ENCODE peak calls at places on chromosomes 16 and 17, in eight cellular contexts. Y is dorsolateral prefrontal cortex, L is epithelial cell of esophagus, W is kidney, Z is Caco-2, G is transverse colon, K is fibroblast of the aortic adventitia, H is HCT116. V is an unnamed sample.

GRCh38 chr16:88783391-88784073 is 1.5 kb downstream of the PIEZO1 start:
- DNase-seq in H (no peak), L (no peak), Y (peak; percentile 66), G (no peak), Z (no peak), W (no peak), K (peak; percentile 30), V (no peak)

GRCh38 chr16:65781363-65781762 is 585.1 kb upstream of the CDH5 start:
- DNase-seq in L (no peak), Y (no peak), W (no peak), Z (no peak), G (no peak), K (peak; percentile 61), H (no peak), V (no peak)

GRCh38 chr17:41811549-41812175 is at the start of gene P3H4:
- DNase-seq in L (peak; percentile 86), K (peak; percentile 74), Z (peak; percentile 90), H (peak; percentile 44), Y (peak; percentile 73), W (peak; percentile 93), G (peak; percentile 87), V (no peak)

GRCh38 chr16:56792960-56793359 is 63.0 kb downstream of the NUP93 start:
- DNase-seq in Y (no peak), K (no peak), W (no peak), Z (no peak), G (no peak), H (no peak), L (no peak), V (no peak)

GRCh38 chr16:66300037-66300436 is 66.5 kb upstream of the CDH5 start:
- DNase-seq in G (no peak), K (no peak), L (no peak), Y (no peak), H (no peak), W (no peak), Z (no peak), V (no peak)

GRCh38 chr17:51029142-51029541 is 91.5 kb downstream of the SPAG9 start:
- DNase-seq in K (no peak), H (no peak), Y (no peak), L (no peak), W (no peak), G (no peak), Z (no peak), V (no peak)

GRCh38 chr17:35087731-35088646 is 24.5 kb upstream of the RFFL start:
- DNase-seq in W (peak; percentile 84), H (no peak), L (peak; percentile 52), Z (peak; percentile 64), Y (peak; percentile 64), K (peak; percentile 49), G (peak; percentile 72), V (no peak)

GRCh38 chr17:30964878-30965277 is 6.0 kb upstream of the RNF135 start:
- DNase-seq in L (peak; percentile 52), Z (no peak), W (no peak), H (no peak), G (no peak), K (peak; percentile 31), Y (no peak), V (no peak)

GRCh38 chr17:66507103-66507923 is 204.9 kb downstream of the PRKCA start:
- DNase-seq in Y (no peak), Z (no peak), W (no peak), L (peak; percentile 73), G (no peak), K (peak; percentile 91), H (peak; percentile 33), V (no peak)

GRCh38 chr16:67481561-67482259 is 753 bp upstream of the ATP6V0D1 start:
- DNase-seq in H (no peak), K (peak; percentile 67), Z (no peak), W (peak; percentile 86), L (no peak), G (peak; percentile 70), Y (peak; percentile 38), V (no peak)

GRCh38 chr17:7882068-7882467 is 6.5 kb upstream of the CHD3 start:
- DNase-seq in Y (no peak), K (no peak), L (no peak), W (no peak), Z (no peak), G (no peak), H (no peak), V (no peak)

GRCh38 chr17:13127921-13128582 is 110.2 kb upstream of the ELAC2 start:
- DNase-seq in H (no peak), G (no peak), Y (no peak), W (no peak), Z (no peak), K (no peak), L (no peak), V (no peak)

GRCh38 chr17:78600181-78600651 is 23.0 kb upstream of the DNAH17 start:
- DNase-seq in H (no peak), W (peak; percentile 29), G (no peak), L (peak; percentile 42), K (peak; percentile 56), Z (no peak), Y (no peak), V (no peak)

GRCh38 chr17:10268005-10268404 is 69.6 kb upstream of the GAS7 start:
- DNase-seq in Y (no peak), Z (no peak), K (peak; percentile 55), L (no peak), H (no peak), W (no peak), G (no peak), V (no peak)

GRCh38 chr16:65524231-65524630 is 402.4 kb upstream of the CDH11 start:
- DNase-seq in K (no peak), Z (no peak), L (no peak), Y (no peak), G (no peak), H (no peak), W (no peak), V (no peak)

GRCh38 chr17:69179227-69179952 is 37.7 kb upstream of the ABCA6 start:
- DNase-seq in K (peak; percentile 81), L (peak; percentile 66), Z (no peak), Y (no peak), H (no peak), G (no peak), W (no peak), V (no peak)

GRCh38 chr17:13346081-13346533 is 255.6 kb downstream of the HS3ST3A1 start:
- DNase-seq in Y (no peak), H (no peak), Z (no peak), L (peak; percentile 45), W (no peak), K (peak; percentile 80), G (no peak), V (no peak)

GRCh38 chr17:44197980-44198720 is 1.5 kb downstream of the ATXN7L3 start:
- DNase-seq in Z (peak; percentile 44), L (peak; percentile 49), Y (peak; percentile 29), K (peak; percentile 70), W (peak; percentile 77), H (peak; percentile 57), G (peak; percentile 49), V (peak; percentile 55)
- TF ChIP-seq CTCF in Z (no peak), L (peak; percentile 10), Y (no peak), K (no peak), W (peak; percentile 19), H (peak; percentile 55), G (no peak), V (no peak)

DNA sequence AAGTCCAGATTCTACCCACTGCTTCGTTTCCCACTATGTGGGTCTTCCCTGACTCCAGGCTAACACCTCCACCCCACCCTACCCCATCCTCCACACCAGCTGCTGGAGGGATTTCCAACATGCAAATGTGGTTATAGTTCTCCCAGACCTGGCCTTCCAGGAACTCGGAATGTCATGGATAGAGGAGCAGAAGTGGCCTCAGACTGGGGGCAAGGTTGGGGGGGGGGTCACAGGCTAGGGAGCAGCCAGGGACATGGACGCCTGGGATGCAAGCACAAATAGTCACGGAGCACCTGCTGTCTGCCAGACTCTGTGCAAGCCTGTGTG is 2.0 kb downstream of the CAMKK1 start:
- DNase-seq in Z (no peak), K (no peak), Y (no peak), W (no peak), H (no peak), L (no peak), G (no peak), V (no peak)
- H3K4me3 ChIP-seq in Z (no peak overlapping the region), K (no peak overlapping the region), Y (peak overlapping the region; percentile 75), W (no peak overlapping the region), H (no peak overlapping the region), L (no peak overlapping the region), G (no peak overlapping the region), V (no peak overlapping the region)

DNA sequence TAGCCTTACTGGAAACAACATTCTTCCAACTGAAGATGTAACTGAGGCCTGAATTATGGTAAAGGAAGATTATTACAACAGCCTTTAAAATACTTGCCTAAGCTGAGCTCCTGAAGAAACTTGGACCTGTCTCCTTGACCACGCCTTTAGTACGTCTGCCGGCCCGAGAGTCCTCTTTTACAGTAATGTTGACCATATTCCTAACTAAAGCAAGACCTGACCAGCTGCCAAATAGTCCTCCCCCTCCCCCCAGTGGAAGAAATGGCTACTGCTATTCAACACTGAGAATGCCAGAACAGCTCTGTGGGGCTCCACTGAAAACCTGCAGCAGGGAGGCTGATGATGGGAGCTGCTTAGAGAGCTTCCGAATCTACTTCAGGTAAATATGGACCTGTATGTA is 12.6 kb upstream of the FOXJ1 start:
- DNase-seq in W (no peak), Y (no peak), G (no peak), L (no peak), Z (peak; percentile 70), K (peak; percentile 54), H (no peak), V (no peak)
- TF ChIP-seq CTCF in W (peak; percentile 18), Y (no peak), G (peak; percentile 11), L (peak; percentile 23), Z (peak; percentile 66), K (peak; percentile 41), H (no peak), V (no peak)

GRCh38 chr16:17374668-17375255 is 96.0 kb downstream of the XYLT1 start:
- DNase-seq in H (no peak), Z (no peak), K (no peak), L (no peak), G (no peak), Y (no peak), W (no peak), V (peak; percentile 30)
- H3K4me3 ChIP-seq in H (no peak overlapping the region), Z (no peak overlapping the region), K (no peak overlapping the region), L (no peak overlapping the region), G (no peak overlapping the region), Y (no peak overlapping the region), W (no peak overlapping the region), V (no peak overlapping the region)